ENCODE peak calls at places on chromosome 3, in eight cellular contexts. P is PC-3, Q is Panc1, N is RWPE1, W is GM12864, M is GM10248, L is bronchial epithelial cell, K is stomach. U is an unnamed sample.
A peak's percentile ranks its signal among the peaks of the same experiment; 100 is the strongest.

GRCh38 chr3:157129782-157130137 is 30.2 kb downstream of the CCNL1 start:
- DNase-seq in P (peak; percentile 63), Q (no peak), N (no peak), W (no peak), M (no peak), L (no peak), K (peak; percentile 53), U (peak; percentile 60)

GRCh38 chr3:195751584-195751983 is 30.8 kb downstream of the MUC20 start:
- DNase-seq in P (no peak), Q (no peak), N (no peak), W (no peak), M (no peak), L (no peak), K (no peak), U (no peak)

GRCh38 chr3:57221883-57222282 is 5.6 kb upstream of the APPL1 start:
- DNase-seq in P (peak; percentile 62), Q (no peak), N (no peak), W (no peak), M (no peak), L (peak; percentile 47), K (no peak), U (peak; percentile 43)

GRCh38 chr3:157174265-157174615 is 14.3 kb upstream of the CCNL1 start:
- DNase-seq in P (no peak), Q (no peak), N (no peak), W (no peak), M (no peak), L (peak; percentile 35), K (no peak), U (peak; percentile 25)

GRCh38 chr3:179880868-179881267 is 155.9 kb downstream of the PEX5L start:
- DNase-seq in P (no peak), Q (no peak), N (no peak), W (no peak), M (no peak), L (no peak), K (no peak), U (no peak)

GRCh38 chr3:172101107-172101506 is 61.7 kb downstream of the FNDC3B start:
- DNase-seq in P (no peak), Q (no peak), N (no peak), W (peak; percentile 62), M (peak; percentile 25), L (no peak), K (no peak), U (no peak)

GRCh38 chr3:62601238-62601856 is 228.0 kb upstream of the FEZF2 start:
- DNase-seq in P (peak; percentile 75), Q (no peak), N (peak; percentile 63), W (no peak), M (no peak), L (peak; percentile 94), K (no peak), U (peak; percentile 93)

GRCh38 chr3:46710229-46710628 is 7.4 kb downstream of the PRSS50 start:
- DNase-seq in P (no peak), Q (no peak), N (no peak), W (no peak), M (no peak), L (no peak), K (no peak), U (no peak)

GRCh38 chr3:128296469-128297251 is 143.4 kb downstream of the EEFSEC start:
- DNase-seq in P (no peak), Q (no peak), N (no peak), W (no peak), M (no peak), L (no peak), K (peak; percentile 18), U (no peak)

GRCh38 chr3:15636028-15636709 is 34.6 kb downstream of the BTD start:
- DNase-seq in P (peak; percentile 93), Q (no peak), N (peak; percentile 60), W (no peak), M (peak; percentile 50), L (peak; percentile 54), K (no peak), U (peak; percentile 81)

GRCh38 chr3:23036728-23037127 is 166.4 kb upstream of the UBE2E2 start:
- DNase-seq in P (no peak), Q (no peak), N (no peak), W (no peak), M (peak; percentile 18), L (no peak), K (no peak), U (no peak)

GRCh38 chr3:48634661-48635221 is 520 bp downstream of the SLC26A6 start:
- DNase-seq in P (peak; percentile 53), Q (no peak), N (peak; percentile 55), W (peak; percentile 24), M (peak; percentile 75), L (peak; percentile 52), K (peak; percentile 69), U (peak; percentile 56)

GRCh38 chr3:65995030-65995429 is 43.7 kb downstream of the MAGI1 start:
- DNase-seq in P (peak; percentile 33), Q (no peak), N (peak; percentile 19), W (no peak), M (no peak), L (peak; percentile 88), K (no peak), U (peak; percentile 75)

GRCh38 chr3:186099178-186099577 is 9.7 kb downstream of the ETV5 start:
- DNase-seq in P (peak; percentile 26), Q (no peak), N (no peak), W (no peak), M (no peak), L (peak; percentile 59), K (peak; percentile 56), U (peak; percentile 78)

GRCh38 chr3:49530231-49530630 is 24.0 kb upstream of the BSN start:
- DNase-seq in P (peak; percentile 23), Q (no peak), N (no peak), W (no peak), M (no peak), L (no peak), K (no peak), U (no peak)

DNA sequence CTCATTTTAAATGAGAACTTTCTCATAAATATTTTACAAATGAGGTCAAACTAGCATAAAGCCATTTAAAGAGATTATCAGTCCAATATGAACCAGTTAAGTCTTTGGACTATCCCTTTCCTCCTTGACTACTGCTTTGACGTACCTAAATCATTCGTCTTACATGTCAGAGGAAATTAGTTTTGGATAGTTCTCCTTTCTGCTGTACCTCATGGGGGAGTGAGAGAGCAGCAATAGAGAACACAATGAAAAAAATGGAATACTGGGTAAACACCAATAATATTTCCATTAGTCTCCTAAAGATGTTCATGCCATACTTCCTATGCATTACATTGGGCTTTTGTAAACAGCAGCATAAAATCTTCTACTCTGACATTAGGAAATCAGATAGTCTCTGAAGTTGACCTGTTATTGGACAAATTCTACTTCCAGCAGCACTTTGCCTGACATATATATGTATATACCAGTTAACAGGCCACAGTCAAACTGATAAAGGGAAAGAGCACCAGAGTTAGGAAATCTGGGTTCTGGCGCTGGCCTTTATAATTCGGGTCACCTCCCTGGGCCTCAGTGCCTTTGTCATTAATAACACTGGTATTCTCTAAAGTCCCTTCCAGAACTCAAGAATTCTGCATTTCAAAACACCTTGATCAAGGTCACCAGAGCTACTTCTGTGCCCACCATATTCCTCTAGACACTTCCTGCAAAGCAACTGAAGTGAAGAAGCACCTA is 26.8 kb downstream of the TIMMDC1 start:
- DNase-seq in P (peak; percentile 45), Q (no peak), N (no peak), W (no peak), M (no peak), L (peak; percentile 22), K (no peak), U (peak; percentile 17)
- TF ChIP-seq CTCF in P (peak; percentile 73), Q (peak; percentile 28), N (no peak), W (peak; percentile 30), M (peak; percentile 40), L (peak; percentile 6), K (no peak), U (peak; percentile 35)

GRCh38 chr3:130702985-130703384 is 43.6 kb downstream of the PIK3R4 start:
- DNase-seq in P (no peak), Q (no peak), N (no peak), W (no peak), M (no peak), L (no peak), K (no peak), U (no peak)

GRCh38 chr3:130705501-130705900 is 41.1 kb downstream of the PIK3R4 start:
- DNase-seq in P (peak; percentile 59), Q (no peak), N (no peak), W (no peak), M (no peak), L (peak; percentile 19), K (no peak), U (peak; percentile 12)

GRCh38 chr3:130700541-130700940 is 46.1 kb downstream of the PIK3R4 start:
- DNase-seq in P (no peak), Q (no peak), N (no peak), W (no peak), M (no peak), L (no peak), K (no peak), U (no peak)

DNA sequence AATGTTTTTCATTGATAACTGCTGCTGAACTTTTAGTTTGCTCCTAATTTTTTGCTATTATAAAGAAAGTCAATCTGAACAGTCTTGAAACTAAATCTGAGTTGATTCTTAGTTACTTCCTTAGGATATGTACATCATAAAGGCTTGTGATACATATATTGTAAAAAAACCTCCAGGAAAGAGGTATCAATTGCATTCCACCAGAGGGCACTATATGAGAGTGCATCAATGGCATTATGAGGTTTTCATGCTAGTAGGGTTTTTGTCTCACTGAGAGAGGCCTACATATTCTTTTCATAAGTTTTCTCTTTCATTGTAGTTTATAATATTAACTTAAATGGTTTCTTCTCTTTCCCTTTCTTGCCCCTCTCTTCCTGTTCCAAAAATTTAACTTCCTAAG is 46.9 kb downstream of the PIK3R4 start:
- DNase-seq in P (peak; percentile 58), Q (no peak), N (peak; percentile 13), W (no peak), M (peak; percentile 28), L (peak; percentile 59), K (no peak), U (peak; percentile 55)
- TF ChIP-seq CTCF in P (peak; percentile 68), Q (peak; percentile 69), N (peak; percentile 10), W (peak; percentile 47), M (peak; percentile 44), L (peak; percentile 53), K (peak; percentile 10), U (peak; percentile 58)

GRCh38 chr3:169365993-169366915 is 297.3 kb downstream of the MECOM start:
- DNase-seq in P (no peak), Q (no peak), N (no peak), W (no peak), M (no peak), L (peak; percentile 73), K (peak; percentile 46), U (peak; percentile 58)

GRCh38 chr3:169363318-169363717 is 300.2 kb downstream of the MECOM start:
- DNase-seq in P (no peak), Q (no peak), N (no peak), W (no peak), M (no peak), L (no peak), K (no peak), U (no peak)

GRCh38 chr3:169367016-169367415 is 296.5 kb downstream of the MECOM start:
- DNase-seq in P (no peak), Q (no peak), N (no peak), W (no peak), M (no peak), L (no peak), K (no peak), U (no peak)

GRCh38 chr3:169362261-169362660 is 301.3 kb downstream of the MECOM start:
- DNase-seq in P (peak; percentile 48), Q (no peak), N (no peak), W (no peak), M (no peak), L (no peak), K (peak; percentile 66), U (peak; percentile 55)

GRCh38 chr3:169362872-169363271 is 300.6 kb downstream of the MECOM start:
- DNase-seq in P (peak; percentile 6), Q (no peak), N (no peak), W (no peak), M (no peak), L (no peak), K (no peak), U (no peak)
- TF ChIP-seq CTCF in P (peak; percentile 58), Q (no peak), N (no peak), W (no peak), M (no peak), L (no peak), K (no peak), U (peak; percentile 35)

GRCh38 chr3:177174607-177175006 is 22.7 kb downstream of the TBL1XR1 start:
- DNase-seq in P (no peak), Q (no peak), N (no peak), W (no peak), M (no peak), L (no peak), K (no peak), U (no peak)
- TF ChIP-seq CTCF in P (no peak), Q (no peak), N (no peak), W (no peak), M (no peak), L (no peak), K (no peak), U (no peak)

U was measured in epithelial cell of esophagus.